ENCODE peak calls at places on chromosomes 12 and 14, in nine cellular contexts. One of them, this sample, is unnamed.

GRCh38 chr12:48001426-48002178 is 2.7 kb downstream of the COL2A1 start:
- DNase-seq in lower lobe of right lung: no peak
- DNase-seq in KG1: no peak
- DNase-seq in Kasumi-1: no peak
- DNase-seq in T follicular helper cell: no peak
- DNase-seq in NCI-H774: no peak
- DNase-seq in GM19239: no peak
- DNase-seq in LHCN-M2: no peak
- DNase-seq in AG10803: peak
- DNase-seq in this sample: no peak

GRCh38 chr14:102507891-102508312 is 1.7 kb downstream of the ANKRD9 start:
- DNase-seq in T follicular helper cell: no peak
- DNase-seq in GM19239: no peak
- DNase-seq in AG10803: no peak
- DNase-seq in NCI-H774: no peak
- DNase-seq in KG1: no peak
- DNase-seq in LHCN-M2: no peak
- DNase-seq in Kasumi-1: peak
- DNase-seq in lower lobe of right lung: no peak
- DNase-seq in this sample: no peak

GRCh38 chr12:92538970-92539749 is 163.6 kb upstream of the PLEKHG7 start:
- DNase-seq in GM19239: no peak
- DNase-seq in AG10803: peak
- DNase-seq in LHCN-M2: peak
- DNase-seq in T follicular helper cell: no peak
- DNase-seq in KG1: peak
- DNase-seq in Kasumi-1: peak
- DNase-seq in lower lobe of right lung: no peak
- DNase-seq in NCI-H774: no peak
- DNase-seq in this sample: no peak

GRCh38 chr12:49956663-49957569 is 4.8 kb upstream of the AQP5 start:
- DNase-seq in GM19239: no peak
- DNase-seq in T follicular helper cell: no peak
- DNase-seq in KG1: no peak
- DNase-seq in NCI-H774: no peak
- DNase-seq in lower lobe of right lung: no peak
- DNase-seq in AG10803: no peak
- DNase-seq in Kasumi-1: no peak
- DNase-seq in LHCN-M2: no peak
- DNase-seq in this sample: no peak

GRCh38 chr12:1262008-1262407 is 271.0 kb downstream of the ERC1 start:
- DNase-seq in Kasumi-1: no peak
- DNase-seq in AG10803: no peak
- DNase-seq in LHCN-M2: no peak
- DNase-seq in lower lobe of right lung: no peak
- DNase-seq in NCI-H774: no peak
- DNase-seq in T follicular helper cell: no peak
- DNase-seq in KG1: no peak
- DNase-seq in GM19239: no peak
- DNase-seq in this sample: no peak

GRCh38 chr14:102538598-102539543 is 29.3 kb upstream of the ANKRD9 start:
- DNase-seq in AG10803: no peak
- DNase-seq in NCI-H774: no peak
- DNase-seq in KG1: no peak
- DNase-seq in lower lobe of right lung: no peak
- DNase-seq in Kasumi-1: no peak
- DNase-seq in GM19239: no peak
- DNase-seq in T follicular helper cell: no peak
- DNase-seq in LHCN-M2: no peak
- DNase-seq in this sample: no peak

GRCh38 chr14:61041704-61042103 is 60.7 kb downstream of the SLC38A6 start:
- DNase-seq in lower lobe of right lung: no peak
- DNase-seq in LHCN-M2: no peak
- DNase-seq in KG1: no peak
- DNase-seq in NCI-H774: no peak
- DNase-seq in Kasumi-1: no peak
- DNase-seq in T follicular helper cell: no peak
- DNase-seq in GM19239: no peak
- DNase-seq in AG10803: no peak
- DNase-seq in this sample: no peak

GRCh38 chr12:52896190-52897100 is 8.4 kb downstream of the KRT8 start:
- DNase-seq in T follicular helper cell: no peak
- DNase-seq in Kasumi-1: no peak
- DNase-seq in lower lobe of right lung: no peak
- DNase-seq in GM19239: no peak
- DNase-seq in KG1: no peak
- DNase-seq in AG10803: no peak
- DNase-seq in LHCN-M2: no peak
- DNase-seq in NCI-H774: no peak
- DNase-seq in this sample: no peak

GRCh38 chr12:106583578-106584103 is 837 bp downstream of the RFX4 start:
- DNase-seq in NCI-H774: peak
- DNase-seq in lower lobe of right lung: peak
- DNase-seq in LHCN-M2: no peak
- DNase-seq in KG1: no peak
- DNase-seq in AG10803: peak
- DNase-seq in Kasumi-1: no peak
- DNase-seq in T follicular helper cell: no peak
- DNase-seq in GM19239: no peak
- DNase-seq in this sample: no peak

GRCh38 chr12:86727151-86727550 is 471.0 kb upstream of the MGAT4C start:
- DNase-seq in T follicular helper cell: no peak
- DNase-seq in NCI-H774: no peak
- DNase-seq in KG1: no peak
- DNase-seq in LHCN-M2: peak
- DNase-seq in Kasumi-1: no peak
- DNase-seq in GM19239: no peak
- DNase-seq in AG10803: peak
- DNase-seq in lower lobe of right lung: no peak
- DNase-seq in this sample: no peak

GRCh38 chr12:132173135-132174014 is 29.1 kb downstream of the NOC4L start:
- DNase-seq in Kasumi-1: no peak
- DNase-seq in LHCN-M2: no peak
- DNase-seq in NCI-H774: no peak
- DNase-seq in lower lobe of right lung: no peak
- DNase-seq in AG10803: no peak
- DNase-seq in KG1: no peak
- DNase-seq in T follicular helper cell: no peak
- DNase-seq in GM19239: no peak
- DNase-seq in this sample: no peak

GRCh38 chr14:68523994-68524725 is 268.7 kb downstream of the ZFP36L1 start:
- DNase-seq in GM19239: no peak
- DNase-seq in KG1: no peak
- DNase-seq in Kasumi-1: no peak
- DNase-seq in NCI-H774: no peak
- DNase-seq in AG10803: peak
- DNase-seq in LHCN-M2: peak
- DNase-seq in T follicular helper cell: no peak
- DNase-seq in lower lobe of right lung: no peak
- DNase-seq in this sample: no peak

GRCh38 chr12:15563683-15564082 is 225.5 kb downstream of the EPS8 start:
- DNase-seq in Kasumi-1: no peak
- DNase-seq in lower lobe of right lung: no peak
- DNase-seq in T follicular helper cell: no peak
- DNase-seq in KG1: no peak
- DNase-seq in LHCN-M2: peak
- DNase-seq in AG10803: peak
- DNase-seq in GM19239: no peak
- DNase-seq in NCI-H774: no peak
- DNase-seq in this sample: no peak

GRCh38 chr14:104865069-104865630 is at the start of gene CEP170B:
- DNase-seq in T follicular helper cell: peak
- DNase-seq in lower lobe of right lung: peak
- DNase-seq in LHCN-M2: no peak
- DNase-seq in NCI-H774: peak
- DNase-seq in GM19239: peak
- DNase-seq in Kasumi-1: no peak
- DNase-seq in AG10803: peak
- DNase-seq in KG1: no peak
- DNase-seq in this sample: no peak

GRCh38 chr12:109287181-109287580 is 21.9 kb downstream of the FOXN4 start:
- DNase-seq in LHCN-M2: no peak
- DNase-seq in lower lobe of right lung: no peak
- DNase-seq in KG1: no peak
- DNase-seq in GM19239: no peak
- DNase-seq in Kasumi-1: no peak
- DNase-seq in AG10803: no peak
- DNase-seq in NCI-H774: no peak
- DNase-seq in T follicular helper cell: no peak
- DNase-seq in this sample: no peak

GRCh38 chr12:56315256-56315625 is 547 bp downstream of the CNPY2 start:
- DNase-seq in lower lobe of right lung: no peak
- DNase-seq in Kasumi-1: no peak
- DNase-seq in GM19239: no peak
- DNase-seq in LHCN-M2: no peak
- DNase-seq in NCI-H774: no peak
- DNase-seq in KG1: no peak
- DNase-seq in T follicular helper cell: no peak
- DNase-seq in AG10803: no peak
- DNase-seq in this sample: no peak

GRCh38 chr14:34354556-34354955 is 107.5 kb downstream of the SPTSSA start:
- DNase-seq in AG10803: no peak
- DNase-seq in LHCN-M2: no peak
- DNase-seq in GM19239: no peak
- DNase-seq in lower lobe of right lung: no peak
- DNase-seq in NCI-H774: no peak
- DNase-seq in T follicular helper cell: no peak
- DNase-seq in KG1: no peak
- DNase-seq in Kasumi-1: no peak
- DNase-seq in this sample: no peak

GRCh38 chr14:54728700-54729527 is 162.0 kb downstream of the SAMD4A start:
- DNase-seq in Kasumi-1: no peak
- DNase-seq in GM19239: no peak
- DNase-seq in lower lobe of right lung: no peak
- DNase-seq in KG1: no peak
- DNase-seq in NCI-H774: no peak
- DNase-seq in AG10803: peak
- DNase-seq in T follicular helper cell: no peak
- DNase-seq in LHCN-M2: no peak
- DNase-seq in this sample: no peak

GRCh38 chr14:94836849-94837248 is 66.9 kb upstream of the GSC start:
- DNase-seq in NCI-H774: no peak
- DNase-seq in KG1: no peak
- DNase-seq in GM19239: no peak
- DNase-seq in AG10803: no peak
- DNase-seq in Kasumi-1: no peak
- DNase-seq in T follicular helper cell: no peak
- DNase-seq in lower lobe of right lung: no peak
- DNase-seq in LHCN-M2: no peak
- DNase-seq in this sample: no peak

GRCh38 chr14:74425525-74426201 is 347 bp downstream of the SYNDIG1L start:
- DNase-seq in AG10803: no peak
- DNase-seq in Kasumi-1: no peak
- DNase-seq in NCI-H774: no peak
- DNase-seq in GM19239: peak
- DNase-seq in lower lobe of right lung: no peak
- DNase-seq in KG1: peak
- DNase-seq in LHCN-M2: no peak
- DNase-seq in T follicular helper cell: peak
- DNase-seq in this sample: no peak

GRCh38 chr12:54411398-54412241 is 7.4 kb downstream of the ITGA5 start:
- DNase-seq in NCI-H774: no peak
- DNase-seq in KG1: no peak
- DNase-seq in T follicular helper cell: peak
- DNase-seq in GM19239: no peak
- DNase-seq in lower lobe of right lung: peak
- DNase-seq in Kasumi-1: peak
- DNase-seq in LHCN-M2: peak
- DNase-seq in AG10803: peak
- DNase-seq in this sample: no peak

GRCh38 chr14:34113051-34113511 is 162.2 kb upstream of the EGLN3 start:
- DNase-seq in Kasumi-1: no peak
- DNase-seq in GM19239: no peak
- DNase-seq in KG1: no peak
- DNase-seq in LHCN-M2: no peak
- DNase-seq in AG10803: peak
- DNase-seq in NCI-H774: no peak
- DNase-seq in lower lobe of right lung: no peak
- DNase-seq in T follicular helper cell: no peak
- DNase-seq in this sample: peak

GRCh38 chr12:49019120-49019430 is 499 bp upstream of the PRKAG1 start:
- DNase-seq in Kasumi-1: peak
- DNase-seq in KG1: no peak
- DNase-seq in LHCN-M2: no peak
- DNase-seq in NCI-H774: no peak
- DNase-seq in lower lobe of right lung: no peak
- DNase-seq in T follicular helper cell: no peak
- DNase-seq in AG10803: peak
- DNase-seq in GM19239: no peak
- DNase-seq in this sample: no peak

GRCh38 chr12:92928431-92928961 is 599 bp downstream of the EEA1 start:
- DNase-seq in LHCN-M2: peak
- DNase-seq in T follicular helper cell: peak
- DNase-seq in GM19239: no peak
- DNase-seq in NCI-H774: no peak
- DNase-seq in Kasumi-1: no peak
- DNase-seq in AG10803: peak
- DNase-seq in lower lobe of right lung: peak
- DNase-seq in KG1: no peak
- DNase-seq in this sample: no peak

GRCh38 chr12:288687-289086 is 26.1 kb upstream of the SLC6A13 start:
- DNase-seq in T follicular helper cell: no peak
- DNase-seq in AG10803: peak
- DNase-seq in Kasumi-1: no peak
- DNase-seq in NCI-H774: no peak
- DNase-seq in lower lobe of right lung: no peak
- DNase-seq in KG1: no peak
- DNase-seq in LHCN-M2: peak
- DNase-seq in GM19239: no peak
- DNase-seq in this sample: no peak

GRCh38 chr12:66804555-66804954 is 125.7 kb upstream of the GRIP1 start:
- DNase-seq in KG1: no peak
- DNase-seq in NCI-H774: peak
- DNase-seq in LHCN-M2: no peak
- DNase-seq in Kasumi-1: no peak
- DNase-seq in T follicular helper cell: no peak
- DNase-seq in lower lobe of right lung: no peak
- DNase-seq in AG10803: no peak
- DNase-seq in GM19239: no peak
- DNase-seq in this sample: no peak

GRCh38 chr14:63480599-63480998 is 62.6 kb downstream of the PPP2R5E start:
- DNase-seq in KG1: no peak
- DNase-seq in AG10803: no peak
- DNase-seq in lower lobe of right lung: no peak
- DNase-seq in GM19239: no peak
- DNase-seq in Kasumi-1: no peak
- DNase-seq in NCI-H774: no peak
- DNase-seq in LHCN-M2: no peak
- DNase-seq in T follicular helper cell: no peak
- DNase-seq in this sample: no peak

GRCh38 chr14:101232340-101233015 is 328.8 kb upstream of the DIO3 start:
- DNase-seq in GM19239: no peak
- DNase-seq in T follicular helper cell: no peak
- DNase-seq in AG10803: no peak
- DNase-seq in lower lobe of right lung: no peak
- DNase-seq in KG1: no peak
- DNase-seq in Kasumi-1: no peak
- DNase-seq in LHCN-M2: no peak
- DNase-seq in NCI-H774: no peak
- DNase-seq in this sample: no peak

GRCh38 chr14:64717870-64718269 is 13.6 kb downstream of the PLEKHG3 start:
- DNase-seq in NCI-H774: no peak
- DNase-seq in LHCN-M2: peak
- DNase-seq in GM19239: no peak
- DNase-seq in T follicular helper cell: no peak
- DNase-seq in lower lobe of right lung: no peak
- DNase-seq in Kasumi-1: no peak
- DNase-seq in KG1: no peak
- DNase-seq in AG10803: no peak
- DNase-seq in this sample: no peak

GRCh38 chr14:33693237-33693636 is 257.6 kb downstream of the EGLN3 start:
- DNase-seq in T follicular helper cell: no peak
- DNase-seq in GM19239: no peak
- DNase-seq in Kasumi-1: no peak
- DNase-seq in KG1: no peak
- DNase-seq in lower lobe of right lung: no peak
- DNase-seq in LHCN-M2: no peak
- DNase-seq in NCI-H774: no peak
- DNase-seq in AG10803: peak
- DNase-seq in this sample: no peak

GRCh38 chr12:52526511-52526951 is 6.3 kb upstream of the KRT5 start:
- DNase-seq in KG1: no peak
- DNase-seq in GM19239: no peak
- DNase-seq in NCI-H774: no peak
- DNase-seq in T follicular helper cell: no peak
- DNase-seq in LHCN-M2: no peak
- DNase-seq in AG10803: no peak
- DNase-seq in lower lobe of right lung: no peak
- DNase-seq in Kasumi-1: no peak
- DNase-seq in this sample: no peak